ENCODE peak calls at places on chromosomes 5 and 9, in ten cellular contexts. G, F, M, C, E, K, Z, A, X and R are unnamed samples.

GRCh38 chr9:1048853-1049252 is 1.3 kb upstream of the DMRT2 start:
- DNase-seq in A (no peak), E (no peak), G (no peak), X (no peak), M (no peak), Z (no peak), C (no peak), K (no peak), F (no peak), R (no peak)

GRCh38 chr5:149540098-149540497 is 11.1 kb downstream of the CSNK1A1 start:
- DNase-seq in M (no peak), A (no peak), Z (no peak), E (no peak), G (no peak), X (no peak), K (no peak), F (no peak), C (no peak), R (no peak)

GRCh38 chr9:109010676-109011655 is 2.3 kb downstream of the CTNNAL1 start:
- DNase-seq in Z (no peak), M (no peak), K (peak; percentile 54), X (no peak), E (no peak), G (peak; percentile 83), A (peak; percentile 94), C (peak; percentile 15), F (no peak), R (peak; percentile 64)

GRCh38 chr9:100579665-100580064 is 1.8 kb downstream of the CAVIN4 start:
- DNase-seq in X (no peak), A (no peak), M (no peak), G (no peak), F (no peak), E (no peak), Z (no peak), C (no peak), K (no peak), R (peak; percentile 19)

GRCh38 chr9:127278372-127278771 is 13.8 kb downstream of the GARNL3 start:
- DNase-seq in X (no peak), E (no peak), G (peak; percentile 38), K (no peak), F (no peak), M (no peak), A (no peak), Z (no peak), C (no peak), R (no peak)

GRCh38 chr5:93163010-93163663 is 417.9 kb downstream of the NR2F1-AS1 start:
- DNase-seq in C (no peak), X (no peak), K (no peak), M (no peak), A (peak; percentile 84), G (peak; percentile 59), F (no peak), E (no peak), Z (no peak), R (peak; percentile 88)

GRCh38 chr5:145718956-145719355 is 116.2 kb downstream of the PRELID2 start:
- DNase-seq in F (peak; percentile 66), Z (no peak), E (no peak), M (no peak), X (no peak), C (no peak), K (no peak), A (peak; percentile 56), G (peak; percentile 57), R (peak; percentile 41)

GRCh38 chr5:89756955-89757354 is 652.6 kb downstream of the CETN3 start:
- DNase-seq in F (no peak), C (peak; percentile 23), G (no peak), X (no peak), K (peak; percentile 1), Z (peak; percentile 37), E (no peak), A (peak; percentile 27), M (no peak), R (no peak)

GRCh38 chr9:33265211-33265885 is 499 bp downstream of the CHMP5 start:
- DNase-seq in E (peak; percentile 46), A (no peak), K (no peak), Z (no peak), F (no peak), M (peak; percentile 26), G (no peak), C (peak; percentile 17), X (no peak), R (no peak)

GRCh38 chr9:33263936-33264472 is 504 bp downstream of the BAG1 start:
- DNase-seq in G (peak; percentile 38), C (peak; percentile 61), M (peak; percentile 52), K (peak; percentile 73), X (no peak), F (no peak), E (no peak), A (peak; percentile 25), Z (peak; percentile 43), R (no peak)

GRCh38 chr9:33264473-33265177 is at the start of the genes BAG1 and CHMP5:
- DNase-seq in F (peak; percentile 100), M (peak; percentile 100), C (peak; percentile 100), Z (peak; percentile 99), K (peak; percentile 100), A (peak; percentile 99), G (peak; percentile 99), X (peak; percentile 100), E (peak; percentile 100), R (peak; percentile 99)

GRCh38 chr9:33270146-33270545 is 5.3 kb downstream of the CHMP5 start:
- DNase-seq in A (no peak), Z (no peak), X (no peak), G (no peak), M (no peak), F (no peak), C (no peak), K (no peak), E (no peak), R (no peak)

GRCh38 chr9:33267368-33267767 is 2.5 kb downstream of the CHMP5 start:
- DNase-seq in C (no peak), E (no peak), M (no peak), A (no peak), X (no peak), Z (no peak), K (no peak), F (no peak), G (no peak), R (no peak)
- TF ChIP-seq CTCF in C (no peak), E (no peak), M (no peak), A (no peak), X (no peak), Z (no peak), K (no peak), F (no peak), G (no peak), R (no peak)

GRCh38 chr5:151081426-151082273 is 816 bp upstream of the TNIP1 start:
- DNase-seq in K (peak; percentile 48), F (no peak), C (no peak), X (no peak), G (no peak), E (no peak), M (no peak), Z (no peak), A (peak; percentile 75), R (peak; percentile 19)

GRCh38 chr5:151082976-151083651 is 2.3 kb upstream of the TNIP1 start:
- DNase-seq in Z (peak; percentile 65), A (no peak), K (no peak), X (no peak), G (peak; percentile 95), M (no peak), E (no peak), F (no peak), C (no peak), R (no peak)

GRCh38 chr5:151080620-151081425 is at the start of gene TNIP1:
- DNase-seq in F (peak; percentile 81), C (peak; percentile 96), M (peak; percentile 88), E (peak; percentile 94), X (peak; percentile 84), A (peak; percentile 86), G (peak; percentile 94), Z (peak; percentile 90), K (peak; percentile 95), R (peak; percentile 83)

GRCh38 chr5:151084363-151084762 is 3.5 kb upstream of the TNIP1 start:
- DNase-seq in X (no peak), A (no peak), F (no peak), C (no peak), Z (no peak), G (peak; percentile 86), K (no peak), M (no peak), E (no peak), R (no peak)

GRCh38 chr5:151082274-151082902 is 1.6 kb upstream of the TNIP1 start:
- DNase-seq in F (peak; percentile 85), A (no peak), M (no peak), G (peak; percentile 78), C (no peak), E (no peak), X (no peak), K (peak; percentile 32), Z (no peak), R (no peak)
- TF ChIP-seq CTCF in F (peak; percentile 25), A (peak; percentile 25), M (no peak), G (peak; percentile 22), C (no peak), E (peak; percentile 35), X (no peak), K (no peak), Z (peak; percentile 37), R (peak; percentile 55)

GRCh38 chr9:68574150-68574549 is 33.5 kb upstream of the TMEM252 start:
- DNase-seq in F (no peak), G (no peak), X (no peak), E (no peak), K (no peak), Z (no peak), M (no peak), C (no peak), A (peak; percentile 21), R (no peak)
- TF ChIP-seq CTCF in F (no peak), G (peak; percentile 13), X (no peak), E (no peak), K (no peak), Z (no peak), M (peak; percentile 26), C (peak; percentile 46), A (peak; percentile 32), R (peak; percentile 61)

GRCh38 chr5:139482050-139482889 is at the start of gene STING1:
- DNase-seq in E (peak; percentile 89), Z (peak; percentile 29), C (peak; percentile 85), K (peak; percentile 98), X (peak; percentile 70), A (peak; percentile 97), G (peak; percentile 100), M (peak; percentile 76), F (no peak), R (peak; percentile 98)

GRCh38 chr5:139481122-139481533 is 1.4 kb downstream of the STING1 start:
- DNase-seq in X (no peak), G (peak; percentile 81), Z (no peak), M (no peak), E (peak; percentile 64), K (peak; percentile 39), F (no peak), C (no peak), A (peak; percentile 42), R (no peak)

GRCh38 chr5:139475865-139476651 is 5.3 kb downstream of the SMIM33 start:
- DNase-seq in K (peak; percentile 38), Z (no peak), M (no peak), X (no peak), A (no peak), E (no peak), F (no peak), C (no peak), G (no peak), R (no peak)

GRCh38 chr5:139486201-139486600 is 3.6 kb upstream of the STING1 start:
- DNase-seq in C (no peak), Z (no peak), K (no peak), A (no peak), G (no peak), F (peak; percentile 50), M (no peak), E (no peak), X (no peak), R (no peak)

DNA sequence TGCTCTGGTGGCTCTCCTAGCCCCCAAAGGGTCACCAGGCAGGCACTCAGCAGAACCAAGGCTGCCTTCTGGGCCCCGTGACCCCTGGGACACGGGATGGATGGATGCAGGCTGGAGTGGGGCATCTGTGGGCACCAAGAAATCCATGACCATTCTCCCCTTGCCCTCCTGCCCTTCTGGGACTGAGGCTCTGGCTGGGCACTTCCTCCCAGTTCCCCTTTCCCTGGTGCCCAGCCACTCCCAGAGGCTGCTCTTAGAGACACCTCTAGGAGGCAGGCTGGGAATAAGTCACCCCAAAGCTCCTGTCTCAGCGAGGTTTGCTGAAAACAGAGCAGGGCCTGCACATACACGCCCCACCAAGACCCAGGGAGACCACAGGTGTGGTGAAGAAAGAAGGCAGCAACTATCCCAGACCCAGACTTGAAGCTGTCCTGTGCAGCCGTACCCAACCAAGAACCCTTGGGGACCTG is 943 bp downstream of the STING1 start:
- DNase-seq in Z (no peak), X (no peak), E (peak; percentile 46), A (peak; percentile 49), K (peak; percentile 66), F (peak; percentile 44), G (peak; percentile 89), M (peak; percentile 24), C (peak; percentile 38), R (peak; percentile 53)
- TF ChIP-seq CTCF in Z (no peak), X (no peak), E (no peak), A (peak; percentile 28), K (peak; percentile 29), F (peak; percentile 40), G (peak; percentile 29), M (no peak), C (no peak), R (peak; percentile 69)